ENCODE peak calls at places on chromosomes 12 and 14, in four cellular contexts. One of them, this sample, is unnamed.

GRCh38 chr12:111446044-111446581 is 40.4 kb downstream of the SH2B3 start:
- DNase-seq in tibial nerve: no peak
- DNase-seq in AG10803: peak; percentile 56
- DNase-seq in HCT116: no peak
- DNase-seq in this sample: no peak

GRCh38 chr12:104873374-104873773 is 84.7 kb downstream of the SLC41A2 start:
- DNase-seq in tibial nerve: no peak
- DNase-seq in AG10803: no peak
- DNase-seq in HCT116: no peak
- DNase-seq in this sample: no peak

GRCh38 chr14:55384536-55384935 is 27.1 kb downstream of the ATG14 start:
- DNase-seq in tibial nerve: no peak
- DNase-seq in AG10803: no peak
- DNase-seq in HCT116: no peak
- DNase-seq in this sample: no peak

GRCh38 chr12:74903522-74903921 is 306.1 kb downstream of the KCNC2 start:
- DNase-seq in tibial nerve: no peak
- DNase-seq in AG10803: no peak
- DNase-seq in HCT116: peak; percentile 13
- DNase-seq in this sample: no peak

GRCh38 chr12:46224401-46224800 is 44.4 kb downstream of the SLC38A1 start:
- DNase-seq in tibial nerve: peak; percentile 63
- DNase-seq in AG10803: peak; percentile 97
- DNase-seq in HCT116: no peak
- DNase-seq in this sample: no peak

GRCh38 chr14:68895304-68895703 is 83.8 kb downstream of the ACTN1 start:
- DNase-seq in tibial nerve: no peak
- DNase-seq in AG10803: no peak
- DNase-seq in HCT116: no peak
- DNase-seq in this sample: no peak

GRCh38 chr14:21367582-21368144 is 16.2 kb downstream of the SUPT16H start:
- DNase-seq in tibial nerve: no peak
- DNase-seq in AG10803: no peak
- DNase-seq in HCT116: no peak
- DNase-seq in this sample: no peak

GRCh38 chr14:34138175-34138574 is 187.3 kb upstream of the EGLN3 start:
- DNase-seq in tibial nerve: no peak
- DNase-seq in AG10803: no peak
- DNase-seq in HCT116: no peak
- DNase-seq in this sample: no peak

GRCh38 chr14:89947344-89947743 is 7.2 kb downstream of the EFCAB11 start:
- DNase-seq in tibial nerve: no peak
- DNase-seq in AG10803: no peak
- DNase-seq in HCT116: no peak
- DNase-seq in this sample: no peak

GRCh38 chr14:20501346-20501745 is 4.0 kb upstream of the RNASE10 start:
- DNase-seq in tibial nerve: no peak
- DNase-seq in AG10803: peak; percentile 21
- DNase-seq in HCT116: no peak
- DNase-seq in this sample: no peak

GRCh38 chr12:100359822-100360221 is 2.9 kb downstream of the SLC17A8 start:
- DNase-seq in tibial nerve: no peak
- DNase-seq in AG10803: peak; percentile 11
- DNase-seq in HCT116: no peak
- DNase-seq in this sample: no peak

GRCh38 chr12:127583041-127583440 is 683.9 kb upstream of the TMEM132C start:
- DNase-seq in tibial nerve: no peak
- DNase-seq in AG10803: peak; percentile 16
- DNase-seq in HCT116: no peak
- DNase-seq in this sample: no peak

GRCh38 chr12:45234134-45234865 is 18.4 kb downstream of the ANO6 start:
- DNase-seq in tibial nerve: peak; percentile 25
- DNase-seq in AG10803: peak; percentile 98
- DNase-seq in HCT116: peak; percentile 88
- DNase-seq in this sample: no peak

GRCh38 chr12:124862768-124863408 is 776 bp downstream of the SCARB1 start:
- DNase-seq in tibial nerve: no peak
- DNase-seq in AG10803: peak; percentile 6
- DNase-seq in HCT116: no peak
- DNase-seq in this sample: no peak

GRCh38 chr12:5887758-5888157 is 57.3 kb downstream of the ANO2 start:
- DNase-seq in tibial nerve: no peak
- DNase-seq in AG10803: no peak
- DNase-seq in HCT116: no peak
- DNase-seq in this sample: no peak

GRCh38 chr12:104414581-104415305 is 42.0 kb upstream of the CHST11 start:
- DNase-seq in tibial nerve: no peak
- DNase-seq in AG10803: no peak
- DNase-seq in HCT116: peak; percentile 71
- DNase-seq in this sample: no peak

GRCh38 chr14:52954346-52955214 is 3.7 kb upstream of the FERMT2 start:
- DNase-seq in tibial nerve: no peak
- DNase-seq in AG10803: no peak
- DNase-seq in HCT116: no peak
- DNase-seq in this sample: no peak

GRCh38 chr12:121217066-121217465 is 7.1 kb downstream of the P2RX4 start:
- DNase-seq in tibial nerve: no peak
- DNase-seq in AG10803: no peak
- DNase-seq in HCT116: no peak
- DNase-seq in this sample: no peak

GRCh38 chr12:107131832-107132616 is 38.7 kb upstream of the CRY1 start:
- DNase-seq in tibial nerve: peak; percentile 60
- DNase-seq in AG10803: peak; percentile 61
- DNase-seq in HCT116: peak; percentile 44
- DNase-seq in this sample: no peak

DNA sequence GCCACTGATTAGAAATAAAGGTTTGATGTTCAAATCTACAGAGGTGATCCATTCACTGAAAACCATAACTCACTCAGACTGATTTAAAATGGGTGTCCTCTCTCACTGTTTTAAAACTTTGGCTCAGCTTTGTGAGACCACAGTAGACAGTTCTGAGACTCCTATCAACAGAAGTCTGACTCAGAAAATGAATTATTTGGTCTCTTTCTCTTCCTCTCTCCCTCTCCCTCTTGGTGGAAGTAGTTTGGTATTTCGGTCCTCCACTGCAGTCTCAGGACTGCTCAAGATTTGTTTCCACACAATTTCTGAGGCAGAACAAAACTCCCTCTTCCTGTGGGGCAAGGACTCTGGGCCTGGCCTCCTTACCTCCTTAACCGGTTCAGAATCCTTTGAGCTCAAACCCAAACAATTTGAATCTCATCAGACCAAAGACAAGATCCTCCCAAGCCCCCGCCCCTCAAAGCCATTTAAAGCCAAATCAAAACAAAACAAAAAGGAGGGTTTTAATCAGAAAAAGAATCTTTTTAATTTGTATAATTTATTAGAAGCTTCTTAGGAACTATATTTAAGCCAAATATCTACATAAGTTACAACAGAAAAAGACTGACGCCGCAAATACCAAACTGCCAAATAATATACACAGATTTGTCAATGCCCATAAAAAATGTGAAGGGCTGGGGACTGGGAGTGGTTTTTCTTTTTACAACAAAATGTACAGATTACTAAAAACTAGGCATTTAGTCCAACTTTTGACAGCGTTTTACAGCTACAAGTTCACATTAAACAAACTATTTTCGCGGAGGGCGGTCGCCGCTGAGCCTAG is 3.9 kb downstream of the NKX2-1 start:
- DNase-seq in tibial nerve: no peak
- DNase-seq in AG10803: no peak
- DNase-seq in HCT116: no peak
- DNase-seq in this sample: no peak
- H3K4me3 ChIP-seq in tibial nerve: no peak overlapping the region
- H3K4me3 ChIP-seq in AG10803: no peak overlapping the region
- H3K4me3 ChIP-seq in HCT116: no peak overlapping the region
- H3K4me3 ChIP-seq in this sample: peak overlapping the region; percentile 52

GRCh38 chr12:49296836-49297694 is 2.1 kb downstream of the PRPH start:
- DNase-seq in tibial nerve: no peak
- DNase-seq in AG10803: no peak
- DNase-seq in HCT116: peak; percentile 62
- DNase-seq in this sample: peak; percentile 74

GRCh38 chr12:49294804-49295086 is 202 bp upstream of the PRPH start:
- DNase-seq in tibial nerve: no peak
- DNase-seq in AG10803: no peak
- DNase-seq in HCT116: no peak
- DNase-seq in this sample: no peak

GRCh38 chr12:49295087-49296001 is at the start of gene PRPH:
- DNase-seq in tibial nerve: no peak
- DNase-seq in AG10803: no peak
- DNase-seq in HCT116: no peak
- DNase-seq in this sample: peak; percentile 66

GRCh38 chr12:49297695-49298060 is 2.7 kb downstream of the PRPH start:
- DNase-seq in tibial nerve: no peak
- DNase-seq in AG10803: no peak
- DNase-seq in HCT116: no peak
- DNase-seq in this sample: no peak

GRCh38 chr12:49296034-49296835 is 1.3 kb downstream of the PRPH start:
- DNase-seq in tibial nerve: no peak
- DNase-seq in AG10803: no peak
- DNase-seq in HCT116: no peak
- DNase-seq in this sample: peak; percentile 82
- H3K4me3 ChIP-seq in tibial nerve: no peak overlapping the region
- H3K4me3 ChIP-seq in AG10803: no peak overlapping the region
- H3K4me3 ChIP-seq in HCT116: peak overlapping the region; percentile 47
- H3K4me3 ChIP-seq in this sample: peak overlapping the region; percentile 21

DNA sequence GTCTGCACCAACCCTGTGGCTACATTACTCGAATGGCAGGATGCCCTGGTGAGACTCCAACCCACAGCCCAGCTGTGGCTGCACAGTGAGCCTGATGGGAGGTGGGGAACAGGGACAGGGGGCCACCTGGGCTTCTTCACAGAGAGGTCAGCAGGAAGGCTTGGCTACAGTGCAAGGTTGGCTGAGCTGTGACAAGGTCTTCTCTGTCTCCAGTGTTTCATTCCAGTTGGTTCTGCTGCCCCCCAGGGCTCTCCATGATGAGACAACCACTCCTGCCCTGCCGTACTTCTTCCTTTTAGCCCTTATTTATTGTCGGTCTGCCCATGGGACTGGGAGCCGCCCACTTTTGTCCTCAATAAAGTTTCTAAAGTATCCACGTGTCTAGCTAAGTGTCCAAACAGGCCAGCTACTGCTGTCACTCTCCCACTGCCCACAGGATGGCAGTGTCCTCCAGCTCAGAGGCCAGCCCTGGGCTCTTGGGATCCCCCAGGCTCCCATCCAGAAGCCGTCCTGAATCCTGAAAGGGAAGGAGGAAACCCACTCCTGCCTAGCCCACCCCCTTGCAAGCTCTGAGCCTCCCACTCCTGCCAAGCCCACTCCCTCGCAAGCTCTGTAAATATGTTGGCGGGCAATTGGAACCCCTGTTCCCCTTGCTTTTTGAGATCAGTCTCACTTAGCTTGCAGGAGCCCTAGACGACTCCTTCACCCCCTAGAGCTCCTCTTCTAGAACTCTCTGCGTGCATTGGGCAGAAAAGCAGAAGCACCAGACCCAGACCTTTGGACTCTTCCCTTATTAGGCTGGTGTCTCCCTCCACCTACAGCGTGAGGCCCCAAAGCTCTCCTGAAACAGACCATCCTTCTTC is 5.4 kb downstream of the C1QL4 start:
- DNase-seq in tibial nerve: peak; percentile 62
- DNase-seq in AG10803: peak; percentile 68
- DNase-seq in HCT116: peak; percentile 43
- DNase-seq in this sample: peak; percentile 80
- H3K4me3 ChIP-seq in tibial nerve: no peak overlapping the region
- H3K4me3 ChIP-seq in AG10803: no peak overlapping the region
- H3K4me3 ChIP-seq in HCT116: no peak overlapping the region
- H3K4me3 ChIP-seq in this sample: no peak overlapping the region

GRCh38 chr12:10213168-10214130 is 772 bp downstream of the GABARAPL1 start:
- DNase-seq in tibial nerve: peak; percentile 80
- DNase-seq in AG10803: peak; percentile 92
- DNase-seq in HCT116: peak; percentile 48
- DNase-seq in this sample: peak; percentile 91

GRCh38 chr12:10214131-10214876 is 1.6 kb downstream of the GABARAPL1 start:
- DNase-seq in tibial nerve: no peak
- DNase-seq in AG10803: peak; percentile 73
- DNase-seq in HCT116: no peak
- DNase-seq in this sample: no peak

GRCh38 chr12:10215451-10215850 is 2.8 kb downstream of the GABARAPL1 start:
- DNase-seq in tibial nerve: no peak
- DNase-seq in AG10803: no peak
- DNase-seq in HCT116: no peak
- DNase-seq in this sample: no peak

GRCh38 chr12:10212623-10213131 is at the start of gene GABARAPL1:
- DNase-seq in tibial nerve: peak; percentile 85
- DNase-seq in AG10803: peak; percentile 86
- DNase-seq in HCT116: peak; percentile 39
- DNase-seq in this sample: peak; percentile 92

DNA sequence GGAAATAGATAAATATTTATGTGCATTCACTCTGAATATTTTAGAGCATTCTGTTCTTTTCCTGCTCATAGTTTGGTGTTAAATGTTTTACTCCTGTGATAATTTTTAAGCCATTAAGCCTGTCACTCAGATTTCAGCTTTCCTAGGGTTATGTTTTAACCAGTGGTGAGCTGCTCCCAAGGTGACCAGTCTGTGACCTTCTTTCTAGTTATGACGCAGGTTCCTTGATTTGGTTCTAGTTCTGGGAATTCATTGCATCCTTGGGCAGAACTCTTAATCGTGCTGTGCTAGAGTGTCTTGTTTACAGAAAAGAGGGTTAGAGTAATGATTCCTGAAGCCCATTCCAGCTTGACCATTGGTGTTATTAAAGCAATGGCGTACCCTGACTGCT is 2.2 kb downstream of the GABARAPL1 start:
- DNase-seq in tibial nerve: no peak
- DNase-seq in AG10803: peak; percentile 8
- DNase-seq in HCT116: no peak
- DNase-seq in this sample: no peak
- H3K4me3 ChIP-seq in tibial nerve: peak overlapping the region; percentile 97
- H3K4me3 ChIP-seq in AG10803: peak overlapping the region; percentile 99
- H3K4me3 ChIP-seq in HCT116: no peak overlapping the region
- H3K4me3 ChIP-seq in this sample: peak overlapping the region; percentile 70

DNA sequence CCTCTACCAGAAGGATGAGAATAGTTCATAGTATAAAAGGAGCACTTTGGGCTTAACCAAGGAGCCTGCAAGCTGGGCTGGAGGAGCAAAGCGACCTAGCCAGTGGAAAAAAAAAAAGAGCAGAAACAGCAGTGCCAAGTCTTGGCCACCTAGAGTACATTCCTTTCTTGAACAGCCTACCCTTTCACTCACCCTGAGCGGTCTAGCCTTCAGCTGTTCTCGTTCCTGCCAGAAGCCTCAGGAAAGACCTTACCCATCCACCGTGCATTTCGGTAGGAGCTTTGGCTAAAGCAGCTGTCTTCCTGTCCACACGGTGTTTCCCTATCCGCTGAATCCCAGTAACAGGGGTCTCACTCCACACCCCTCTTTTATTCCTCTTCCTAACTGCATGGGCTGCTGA is 88.7 kb upstream of the METAP2 start:
- DNase-seq in tibial nerve: peak; percentile 15
- DNase-seq in AG10803: peak; percentile 71
- DNase-seq in HCT116: no peak
- DNase-seq in this sample: no peak
- H3K4me3 ChIP-seq in tibial nerve: peak overlapping the region; percentile 10
- H3K4me3 ChIP-seq in AG10803: peak overlapping the region; percentile 51
- H3K4me3 ChIP-seq in HCT116: no peak overlapping the region
- H3K4me3 ChIP-seq in this sample: peak overlapping the region; percentile 18

This sample was measured in upper lobe of right lung.